ENCODE peak calls at places on chromosomes 13 and 19, in seven cellular contexts. F is IMR-90, G is HCT116, N is H1, P is K562, C is GM12878, W is HepG2. H is an unnamed sample.

GRCh38 chr13:79646880-79647279 is 165.9 kb downstream of the NDFIP2 start:
- DNase-seq in N (no peak), W (no peak), C (no peak), P (no peak), G (no peak), F (no peak), H (no peak)

GRCh38 chr13:111390522-111391270 is 70.3 kb downstream of the TEX29 start:
- DNase-seq in P (no peak), W (no peak), G (no peak), N (no peak), F (no peak), C (no peak), H (no peak)

GRCh38 chr19:48726573-48726972 is 7.0 kb upstream of the MAMSTR start:
- DNase-seq in W (no peak), N (no peak), G (no peak), P (no peak), C (no peak), F (no peak), H (no peak)

GRCh38 chr13:51612867-51613266 is 28.6 kb downstream of the WDFY2 start:
- DNase-seq in N (no peak), W (no peak), F (no peak), G (no peak), P (no peak), C (no peak), H (no peak)

GRCh38 chr13:28493740-28494536 is 990 bp downstream of the FLT1 start:
- DNase-seq in C (no peak), F (no peak), P (no peak), G (no peak), N (no peak), W (no peak), H (peak; percentile 28)

GRCh38 chr13:57666554-57666953 is 35.0 kb downstream of the PCDH17 start:
- DNase-seq in N (no peak), W (no peak), P (no peak), G (no peak), F (no peak), C (no peak), H (no peak)

GRCh38 chr19:7857727-7858701 is 16.2 kb downstream of the PRR36 start:
- DNase-seq in G (no peak), P (peak; percentile 85), N (no peak), F (no peak), W (no peak), C (no peak), H (no peak)

GRCh38 chr19:43620061-43621001 is 902 bp upstream of the ZNF428 start:
- DNase-seq in C (no peak), W (no peak), G (no peak), P (peak; percentile 54), F (no peak), N (no peak), H (no peak)

GRCh38 chr13:78241278-78241919 is 322.8 kb upstream of the EDNRB start:
- DNase-seq in G (no peak), P (peak; percentile 11), F (peak; percentile 11), N (peak; percentile 17), C (no peak), W (peak; percentile 27), H (peak; percentile 49)

GRCh38 chr13:94630858-94631257 is 29.2 kb downstream of the GPR180 start:
- DNase-seq in N (no peak), G (no peak), C (no peak), F (no peak), W (no peak), P (no peak), H (no peak)

GRCh38 chr13:43986395-43986794 is 106.7 kb downstream of the LACC1 start:
- DNase-seq in P (no peak), W (no peak), G (no peak), N (no peak), F (no peak), C (no peak), H (no peak)

GRCh38 chr19:30679286-30679685 is 307.1 kb downstream of the ZNF536 start:
- DNase-seq in N (no peak), G (no peak), F (no peak), C (no peak), W (no peak), P (no peak), H (peak; percentile 55)

GRCh38 chr19:7905859-7906258 is 2.2 kb downstream of the MAP2K7 start:
- DNase-seq in F (no peak), P (no peak), C (no peak), N (no peak), G (no peak), W (no peak), H (no peak)

GRCh38 chr13:44197791-44198770 is 175.5 kb upstream of the SERP2 start:
- DNase-seq in N (no peak), W (no peak), G (no peak), P (no peak), C (peak; percentile 34), F (peak; percentile 17), H (no peak)

GRCh38 chr13:110886475-110887241 is 28.2 kb downstream of the ANKRD10 start:
- DNase-seq in N (no peak), F (no peak), W (no peak), G (no peak), P (no peak), C (no peak), H (no peak)

GRCh38 chr19:49596954-49597702 is 6.1 kb downstream of the PRR12 start:
- DNase-seq in N (no peak), W (no peak), G (no peak), F (no peak), C (no peak), P (peak; percentile 13), H (no peak)

GRCh38 chr13:113140677-113141590 is 17.5 kb upstream of the PROZ start:
- DNase-seq in N (no peak), G (no peak), C (no peak), W (no peak), F (no peak), P (no peak), H (peak; percentile 12)

GRCh38 chr19:1465191-1466016 is 13.6 kb downstream of the C19orf25 start:
- DNase-seq in C (no peak), P (no peak), N (no peak), G (no peak), F (peak; percentile 36), W (no peak), H (no peak)
- TF ChIP-seq RAD21 in C (no peak), P (no peak), N (peak; percentile 19), G (no peak), F (peak; percentile 36), W (no peak), H (no peak)

GRCh38 chr19:17975032-17975431 is 8.1 kb downstream of the KCNN1 start:
- DNase-seq in P (no peak), C (no peak), F (no peak), N (no peak), W (no peak), G (no peak), H (no peak)
- H2AFZ ChIP-seq in P (no peak overlapping the region), C (no peak overlapping the region), F (peak overlapping the region; percentile 33), N (no peak overlapping the region), W (no peak overlapping the region), G (no peak overlapping the region), H (no peak overlapping the region)

DNA sequence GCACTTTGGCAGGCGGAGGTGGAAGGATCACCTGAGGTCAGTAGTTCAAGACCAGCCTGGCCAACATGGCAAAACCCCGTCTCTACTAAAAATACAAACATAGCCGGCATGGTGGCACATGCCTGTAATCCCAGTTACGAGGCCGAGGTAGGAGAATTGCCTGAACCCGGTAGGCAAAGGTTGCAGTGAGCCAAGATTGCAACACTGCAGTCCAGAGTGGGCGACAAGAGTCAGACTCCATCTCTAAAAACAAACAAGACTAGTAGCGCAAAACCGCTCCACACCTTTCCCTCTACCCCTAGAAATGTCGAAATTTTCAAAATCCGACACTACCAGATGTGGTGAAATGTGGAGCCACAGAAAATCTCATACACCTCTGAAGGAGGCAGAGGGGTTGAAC is 11.2 kb upstream of the TYROBP start:
- DNase-seq in G (no peak), W (no peak), C (no peak), N (no peak), P (no peak), F (no peak), H (no peak)
- TF ChIP-seq RAD21 in G (no peak), W (no peak), C (no peak), N (no peak), P (no peak), F (no peak), H (no peak)

DNA sequence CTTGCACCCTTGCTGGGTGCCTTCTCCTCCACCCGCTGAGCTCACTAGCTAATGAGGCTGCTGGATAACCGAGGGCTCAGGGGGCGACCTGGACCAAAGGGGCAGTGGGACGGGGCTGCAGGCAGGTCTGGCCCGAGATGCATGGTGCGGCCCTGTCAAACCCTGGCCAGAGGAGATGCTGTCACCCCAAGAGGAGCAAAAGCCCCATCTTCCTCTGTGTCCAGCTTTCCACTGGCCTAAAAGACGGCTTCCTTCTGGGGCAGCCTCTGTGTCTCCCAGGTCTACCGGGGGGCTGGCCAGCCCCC is 261.8 kb downstream of the TBC1D4 start:
- DNase-seq in C (no peak), W (no peak), F (no peak), G (no peak), N (no peak), P (no peak), H (no peak)
- H2AFZ ChIP-seq in C (peak overlapping the region; percentile 60), W (no peak overlapping the region), F (peak overlapping the region; percentile 68), G (peak overlapping the region; percentile 94), N (peak overlapping the region; percentile 94), P (no peak overlapping the region), H (no peak overlapping the region)

GRCh38 chr19:53865918-53866696 is 1.6 kb upstream of the MYADM start:
- DNase-seq in G (peak; percentile 60), P (peak; percentile 44), N (no peak), C (no peak), F (peak; percentile 39), W (peak; percentile 68), H (peak; percentile 87)

GRCh38 chr19:53867225-53868090 is at the start of gene MYADM:
- DNase-seq in N (peak; percentile 96), C (peak; percentile 21), G (peak; percentile 95), F (peak; percentile 97), W (peak; percentile 98), P (peak; percentile 98), H (peak; percentile 97)

GRCh38 chr19:53870485-53870844 is 2.8 kb downstream of the MYADM start:
- DNase-seq in F (no peak), W (no peak), N (no peak), P (no peak), G (no peak), C (no peak), H (no peak)

GRCh38 chr19:53868892-53869804 is 1.5 kb downstream of the MYADM start:
- DNase-seq in G (peak; percentile 61), P (peak; percentile 94), N (no peak), C (no peak), W (peak; percentile 82), F (peak; percentile 84), H (peak; percentile 91)

GRCh38 chr19:53868091-53868891 is 608 bp downstream of the MYADM start:
- DNase-seq in G (no peak), W (peak; percentile 47), F (peak; percentile 42), N (no peak), C (no peak), P (peak; percentile 59), H (peak; percentile 67)
- TF ChIP-seq RAD21 in G (no peak), W (no peak), F (no peak), N (no peak), C (no peak), P (no peak), H (no peak)

DNA sequence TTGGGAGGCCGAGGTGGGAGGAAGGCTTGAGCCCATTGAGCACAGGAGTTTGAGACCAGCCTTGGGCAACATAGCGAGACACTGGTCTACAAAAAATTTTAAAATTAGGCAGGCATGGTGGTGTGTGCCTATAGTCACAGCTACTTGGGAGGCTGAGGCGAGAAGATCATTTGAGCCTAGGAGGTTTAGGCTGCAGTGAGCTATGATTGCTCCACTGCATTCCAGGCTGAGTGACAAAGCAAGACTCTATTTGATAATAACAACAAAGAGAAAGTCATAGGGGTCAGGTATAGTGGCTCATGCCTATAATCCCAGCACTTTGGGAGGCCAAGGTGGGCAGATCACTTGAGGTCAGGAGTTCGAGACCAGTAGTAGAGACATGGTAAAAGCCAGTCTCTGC is 4.6 kb upstream of the SLC44A2 start:
- DNase-seq in G (no peak), F (no peak), P (no peak), C (no peak), N (no peak), W (no peak), H (no peak)
- H2AFZ ChIP-seq in G (no peak overlapping the region), F (no peak overlapping the region), P (no peak overlapping the region), C (no peak overlapping the region), N (no peak overlapping the region), W (no peak overlapping the region), H (no peak overlapping the region)